ENCODE peak calls at places on chromosomes 5 and 9, in six cellular contexts. W is nucleus accumbens, U is small intestine, P is neural crest cell, V is SHP77 treated with DMSO at 0.1 percent for 48 hours, G is C1 segment of cervical spinal cord. T is an unnamed sample.

GRCh38 chr5:124839371-124839998 is 93.0 kb upstream of the ZNF608 start:
- DNase-seq in U (no peak), P (no peak), V (no peak), W (no peak), G (no peak), T (no peak)

GRCh38 chr9:3698531-3698930 is 172.7 kb upstream of the RFX3 start:
- DNase-seq in W (no peak), V (no peak), G (no peak), P (no peak), U (no peak), T (no peak)

GRCh38 chr5:139457241-139457640 is 5.3 kb downstream of the ECSCR start:
- DNase-seq in W (no peak), V (no peak), G (no peak), P (no peak), U (no peak), T (no peak)

GRCh38 chr5:140244525-140245025 is 58.3 kb downstream of the PFDN1 start:
- DNase-seq in G (peak), U (peak), P (peak), W (peak), V (peak), T (peak)

GRCh38 chr5:174427304-174427703 is 297.1 kb upstream of the MSX2 start:
- DNase-seq in U (peak), W (no peak), G (no peak), P (no peak), V (no peak), T (no peak)

GRCh38 chr5:160342413-160342941 is 27.9 kb downstream of the C1QTNF2 start:
- DNase-seq in G (no peak), U (peak), V (no peak), P (no peak), W (no peak), T (no peak)

GRCh38 chr5:67447732-67448131 is 251.1 kb upstream of the CD180 start:
- DNase-seq in W (no peak), U (no peak), V (no peak), P (no peak), G (no peak), T (no peak)

GRCh38 chr5:140245354-140245753 is 57.5 kb downstream of the PFDN1 start:
- DNase-seq in U (no peak), W (no peak), V (no peak), G (no peak), P (no peak), T (no peak)

GRCh38 chr9:83012160-83012559 is 50.8 kb downstream of the RASEF start:
- DNase-seq in V (no peak), P (no peak), G (no peak), W (no peak), U (no peak), T (no peak)

GRCh38 chr5:131795879-131796792 is 681 bp downstream of the FNIP1 start:
- DNase-seq in V (no peak), U (peak), W (peak), G (peak), P (peak), T (peak)

T was measured in anterior cingulate cortex.